ENCODE peak calls at places on chromosomes 5 and 9, in six cellular contexts. F, Y, W, V, A and K are unnamed samples.

GRCh38 chr9:79263666-79264460 is 307.9 kb upstream of the TLE4 start:
- DNase-seq in F (no peak), Y (no peak), W (no peak), V (no peak), A (peak; percentile 63), K (no peak)

GRCh38 chr5:92907914-92908606 is 673.0 kb downstream of the NR2F1-AS1 start:
- DNase-seq in F (peak; percentile 72), Y (peak; percentile 77), W (no peak), V (no peak), A (peak; percentile 74), K (no peak)

GRCh38 chr9:114931407-114931806 is 1.0 kb upstream of the TNFSF8 start:
- DNase-seq in F (no peak), Y (no peak), W (no peak), V (no peak), A (no peak), K (no peak)

GRCh38 chr9:6584881-6585597 is 60.5 kb downstream of the GLDC start:
- DNase-seq in F (peak; percentile 60), Y (peak; percentile 55), W (no peak), V (no peak), A (peak; percentile 20), K (no peak)

GRCh38 chr9:129342591-129342990 is 164.5 kb upstream of the IER5L start:
- DNase-seq in F (no peak), Y (no peak), W (no peak), V (no peak), A (no peak), K (no peak)

GRCh38 chr9:133333566-133333965 is 2.4 kb downstream of the SURF6 start:
- DNase-seq in F (no peak), Y (no peak), W (peak; percentile 7), V (peak; percentile 37), A (no peak), K (peak; percentile 11)

GRCh38 chr5:27325513-27325912 is 287.1 kb upstream of the CDH9 start:
- DNase-seq in F (peak; percentile 5), Y (peak; percentile 13), W (no peak), V (no peak), A (peak; percentile 42), K (no peak)

GRCh38 chr5:92659246-92659645 is 921.8 kb downstream of the NR2F1-AS1 start:
- DNase-seq in F (no peak), Y (no peak), W (no peak), V (no peak), A (peak; percentile 53), K (no peak)

GRCh38 chr9:134036130-134036529 is 10.8 kb downstream of the BRD3OS start:
- DNase-seq in F (no peak), Y (no peak), W (no peak), V (peak; percentile 20), A (no peak), K (no peak)

GRCh38 chr5:17227868-17228267 is 10.4 kb downstream of the BASP1 start:
- DNase-seq in F (no peak), Y (no peak), W (no peak), V (no peak), A (no peak), K (no peak)

GRCh38 chr9:96218821-96219614 is 83.0 kb downstream of the HSD17B3 start:
- DNase-seq in F (no peak), Y (no peak), W (no peak), V (peak; percentile 59), A (no peak), K (peak; percentile 21)

GRCh38 chr5:123814796-123815479 is 303.0 kb downstream of the CSNK1G3 start:
- DNase-seq in F (peak; percentile 16), Y (peak; percentile 30), W (no peak), V (no peak), A (peak; percentile 63), K (no peak)

GRCh38 chr5:145853952-145854351 is 18.8 kb upstream of the PRELID2 start:
- DNase-seq in F (no peak), Y (no peak), W (no peak), V (no peak), A (no peak), K (no peak)

GRCh38 chr5:11563822-11564221 is 340.4 kb downstream of the CTNND2 start:
- DNase-seq in F (no peak), Y (peak; percentile 5), W (no peak), V (no peak), A (no peak), K (no peak)

GRCh38 chr9:14992516-14992915 is 82.3 kb upstream of the FREM1 start:
- DNase-seq in F (no peak), Y (peak; percentile 15), W (no peak), V (no peak), A (no peak), K (no peak)

GRCh38 chr5:52771343-52772039 is 16.2 kb upstream of the ITGA1 start:
- DNase-seq in F (no peak), Y (no peak), W (no peak), V (no peak), A (no peak), K (no peak)

GRCh38 chr9:127360829-127361228 is 36.1 kb upstream of the SLC2A8 start:
- DNase-seq in F (peak; percentile 34), Y (peak; percentile 26), W (no peak), V (no peak), A (peak; percentile 9), K (peak; percentile 30)

GRCh38 chr9:120507936-120508510 is 71.9 kb downstream of the CDK5RAP2 start:
- DNase-seq in F (no peak), Y (no peak), W (no peak), V (no peak), A (peak; percentile 38), K (no peak)

GRCh38 chr5:174750720-174751119 is 26.3 kb downstream of the MSX2 start:
- DNase-seq in F (peak; percentile 50), Y (peak; percentile 50), W (no peak), V (no peak), A (peak; percentile 69), K (no peak)

GRCh38 chr9:134384811-134385479 is 58.7 kb downstream of the RXRA start:
- DNase-seq in F (no peak), Y (no peak), W (no peak), V (no peak), A (peak; percentile 25), K (no peak)

GRCh38 chr5:55418994-55419991 is 111.5 kb downstream of the MTREX start:
- DNase-seq in F (peak; percentile 54), Y (peak; percentile 78), W (no peak), V (no peak), A (peak; percentile 72), K (no peak)

GRCh38 chr9:112820886-112821285 is 69.8 kb downstream of the SLC46A2 start:
- DNase-seq in F (peak; percentile 67), Y (peak; percentile 74), W (no peak), V (no peak), A (peak; percentile 51), K (no peak)

GRCh38 chr5:177370488-177371119 is 12.9 kb downstream of the RGS14 start:
- DNase-seq in F (peak; percentile 96), Y (peak; percentile 79), W (peak; percentile 92), V (peak; percentile 90), A (peak; percentile 76), K (peak; percentile 74)

GRCh38 chr5:36457511-36458260 is 148.7 kb upstream of the SLC1A3 start:
- DNase-seq in F (peak; percentile 70), Y (peak; percentile 30), W (no peak), V (no peak), A (peak; percentile 88), K (no peak)

GRCh38 chr5:12023614-12024241 is 119.5 kb upstream of the CTNND2 start:
- DNase-seq in F (peak; percentile 43), Y (peak; percentile 45), W (no peak), V (no peak), A (peak; percentile 25), K (no peak)

GRCh38 chr5:150412319-150413175 is at the start of gene CD74:
- DNase-seq in F (peak; percentile 49), Y (no peak), W (peak; percentile 62), V (peak; percentile 85), A (no peak), K (peak; percentile 75)

GRCh38 chr9:121558423-121558950 is 58.8 kb upstream of the GGTA1 start:
- DNase-seq in F (no peak), Y (no peak), W (no peak), V (no peak), A (no peak), K (no peak)
- H3K4me3 ChIP-seq in F (no peak overlapping the region), Y (no peak overlapping the region), W (no peak overlapping the region), V (no peak overlapping the region), A (no peak overlapping the region), K (no peak overlapping the region)

DNA sequence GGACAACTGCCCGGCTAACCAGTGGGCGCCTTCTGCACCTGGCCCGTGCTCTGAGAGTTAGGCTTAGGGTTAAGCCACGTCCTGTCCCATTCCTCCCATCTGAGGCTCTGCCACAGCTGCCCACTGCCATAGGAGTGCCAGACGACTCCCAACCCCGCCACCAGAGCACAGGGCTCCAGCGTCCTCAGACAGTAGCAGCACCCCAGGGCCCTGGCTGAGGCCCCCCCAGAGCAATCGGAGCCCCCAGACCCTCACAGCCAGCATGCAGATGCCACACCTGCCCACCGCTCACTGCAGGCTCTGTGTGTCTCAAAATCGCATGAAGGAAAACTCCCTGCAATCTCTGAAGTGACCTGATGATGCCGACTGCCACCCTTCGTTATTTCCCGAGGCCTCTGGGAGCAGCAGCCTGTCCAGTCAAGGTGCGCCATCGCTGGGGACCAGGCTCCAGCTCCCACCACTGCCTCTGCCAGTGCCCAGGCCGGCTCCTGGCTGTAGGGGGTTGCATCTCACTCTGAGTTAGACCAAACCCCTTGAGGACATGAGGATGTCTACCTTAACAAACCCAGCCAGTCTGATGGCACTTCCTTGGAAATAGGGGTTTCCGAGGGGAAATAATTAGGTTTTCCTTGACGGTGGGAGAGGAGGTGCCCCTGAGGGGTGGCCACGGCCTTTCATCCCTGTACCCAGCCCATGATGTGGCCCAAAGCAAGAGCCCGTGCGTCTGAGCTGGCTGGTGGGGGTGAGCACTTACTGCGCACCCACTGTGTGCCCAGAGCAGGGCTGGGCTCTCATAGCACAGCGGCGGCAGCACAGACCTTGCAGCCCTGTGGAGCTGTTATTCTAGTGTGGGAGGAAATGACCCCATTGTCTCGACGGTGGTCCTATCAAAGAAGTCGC is 58.0 kb upstream of the RNF130 start:
- DNase-seq in F (no peak), Y (no peak), W (no peak), V (no peak), A (no peak), K (peak; percentile 9)
- H3K4me3 ChIP-seq in F (no peak overlapping the region), Y (no peak overlapping the region), W (no peak overlapping the region), V (no peak overlapping the region), A (no peak overlapping the region), K (no peak overlapping the region)

DNA sequence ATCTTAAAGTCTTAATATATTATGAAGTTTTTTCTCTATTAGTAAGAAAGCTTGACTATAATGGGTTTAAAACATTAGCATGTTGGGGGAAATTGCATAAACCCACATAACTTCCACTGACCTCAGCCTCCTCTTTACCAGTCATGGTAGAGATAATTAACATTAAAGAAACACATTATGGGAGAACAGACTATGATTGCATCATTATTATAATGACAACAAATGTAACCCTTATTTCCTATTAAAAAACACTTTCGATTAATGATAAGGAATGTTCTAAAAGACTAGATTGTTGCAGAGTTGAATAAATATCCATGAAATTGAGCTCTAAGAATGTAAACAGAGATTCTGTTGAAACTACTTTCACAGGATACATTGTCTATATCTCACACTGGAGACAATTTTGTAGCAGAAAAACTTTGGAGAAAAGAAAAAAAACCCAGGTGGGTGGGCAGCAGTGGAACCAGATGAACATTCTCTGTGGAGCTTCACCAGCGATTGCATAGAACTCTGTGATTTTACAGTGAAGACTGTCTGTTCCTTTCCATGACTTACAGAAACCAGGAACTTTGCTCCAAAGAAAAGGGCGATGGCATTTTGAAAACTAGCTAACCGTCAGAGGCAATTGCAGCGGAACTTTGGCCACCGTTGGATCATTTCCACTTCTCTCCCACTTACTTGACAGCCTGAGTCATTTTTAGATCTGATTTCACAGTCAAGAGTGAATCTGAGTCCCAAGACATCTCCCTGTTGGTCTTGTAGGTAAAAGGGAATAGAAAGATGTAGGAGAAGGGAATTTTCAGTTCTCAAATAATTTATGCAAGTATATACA is 21.0 kb upstream of the ERAP2 start:
- DNase-seq in F (peak; percentile 76), Y (peak; percentile 97), W (peak; percentile 35), V (no peak), A (peak; percentile 76), K (no peak)
- H3K4me3 ChIP-seq in F (no peak overlapping the region), Y (no peak overlapping the region), W (no peak overlapping the region), V (no peak overlapping the region), A (no peak overlapping the region), K (no peak overlapping the region)

GRCh38 chr5:122182491-122182921 is 53.2 kb downstream of the ZNF474 start:
- DNase-seq in F (peak; percentile 88), Y (peak; percentile 88), W (peak; percentile 12), V (peak; percentile 44), A (peak; percentile 88), K (peak; percentile 41)
- H3K4me3 ChIP-seq in F (no peak overlapping the region), Y (no peak overlapping the region), W (no peak overlapping the region), V (no peak overlapping the region), A (peak overlapping the region; percentile 30), K (no peak overlapping the region)